ENCODE peak calls at places on chromosomes 1 and 21, in ten cellular contexts. E is heart left ventricle, M is lung, P is mammary epithelial cell, V is GM23248, W is thoracic aorta, U is transverse colon, R is stomach, F is neural progenitor cell, J is pancreas. D is an unnamed sample. For H3K27me3, the result is how much of the 10 kb centered on the place peaks cover.

GRCh38 chr1:77857557-77857956 is 30.9 kb upstream of the NEXN start:
- DNase-seq in U (no peak), R (no peak), F (no peak), V (peak), W (no peak), M (no peak), E (no peak), P (no peak), J (no peak), D (no peak)

GRCh38 chr1:99843760-99844159 is 6.4 kb upstream of the AGL start:
- DNase-seq in R (no peak), W (no peak), V (no peak), J (no peak), U (no peak), M (no peak), F (no peak), E (no peak), P (no peak), D (no peak)

GRCh38 chr1:18922319-18922726 is 20.0 kb upstream of the ALDH4A1 start:
- DNase-seq in F (peak), M (peak), W (peak), E (peak), U (peak), J (no peak), R (peak), P (peak), V (peak), D (no peak)

GRCh38 chr1:232968965-232969364 is 18.6 kb downstream of the NTPCR start:
- DNase-seq in E (peak), R (peak), M (no peak), F (no peak), W (no peak), U (no peak), V (peak), J (no peak), P (peak), D (no peak)

GRCh38 chr1:206885341-206886060 is 11.7 kb upstream of the IL24 start:
- DNase-seq in M (no peak), E (no peak), W (no peak), F (no peak), U (no peak), R (no peak), P (peak), V (no peak), J (no peak), D (no peak)

GRCh38 chr21:34797926-34798595 is 129.3 kb downstream of the CLIC6 start:
- DNase-seq in P (peak), J (no peak), R (no peak), U (no peak), V (no peak), M (no peak), W (no peak), F (no peak), E (no peak), D (no peak)

GRCh38 chr1:103561612-103562395 is 9.6 kb upstream of the AMY2B start:
- DNase-seq in U (no peak), F (no peak), M (no peak), W (no peak), P (no peak), R (no peak), E (no peak), V (peak), J (no peak), D (no peak)

GRCh38 chr1:89545264-89546038 is 20.8 kb downstream of the LRRC8B start:
- DNase-seq in U (no peak), M (no peak), P (peak), J (no peak), R (no peak), F (no peak), W (no peak), E (no peak), V (peak), D (no peak)

GRCh38 chr1:233440952-233441401 is 113.5 kb downstream of the MAP3K21 start:
- DNase-seq in J (no peak), V (peak), F (peak), R (no peak), U (no peak), W (no peak), M (no peak), E (no peak), P (peak), D (no peak)

GRCh38 chr1:39573736-39574624 is 2.6 kb downstream of the PABPC4 start:
- DNase-seq in V (peak), F (no peak), U (no peak), E (peak), P (peak), R (no peak), W (no peak), J (no peak), M (no peak), D (no peak)

GRCh38 chr1:17764578-17764977 is 9.4 kb downstream of the ACTL8 start:
- DNase-seq in U (no peak), P (no peak), W (no peak), E (no peak), V (peak), R (no peak), F (no peak), M (no peak), J (no peak), D (no peak)

GRCh38 chr1:93605812-93606512 is 75.7 kb downstream of the BCAR3 start:
- DNase-seq in E (no peak), U (no peak), V (peak), M (no peak), J (no peak), R (no peak), W (no peak), F (no peak), P (peak), D (no peak)

GRCh38 chr1:93603581-93603980 is 78.1 kb downstream of the BCAR3 start:
- DNase-seq in V (no peak), R (no peak), P (no peak), F (no peak), E (no peak), J (no peak), M (no peak), W (no peak), U (no peak), D (no peak)

GRCh38 chr1:93603106-93603505 is 78.5 kb downstream of the BCAR3 start:
- DNase-seq in E (no peak), W (no peak), J (no peak), V (no peak), F (no peak), M (no peak), U (no peak), P (no peak), R (no peak), D (no peak)

GRCh38 chr1:93604411-93604810 is 77.2 kb downstream of the BCAR3 start:
- DNase-seq in V (no peak), P (no peak), W (no peak), F (no peak), M (no peak), J (no peak), U (no peak), R (no peak), E (no peak), D (no peak)

GRCh38 chr1:93605026-93605425 is 76.6 kb downstream of the BCAR3 start:
- DNase-seq in V (no peak), U (no peak), W (no peak), R (no peak), J (no peak), E (no peak), P (no peak), M (no peak), F (no peak), D (no peak)
- H3K27me3 ChIP-seq in V (under half), U (under half), W (under half), R (under half), J (under half), E (under half), P (under half), M (under half), F (under half), D (under half)

DNA sequence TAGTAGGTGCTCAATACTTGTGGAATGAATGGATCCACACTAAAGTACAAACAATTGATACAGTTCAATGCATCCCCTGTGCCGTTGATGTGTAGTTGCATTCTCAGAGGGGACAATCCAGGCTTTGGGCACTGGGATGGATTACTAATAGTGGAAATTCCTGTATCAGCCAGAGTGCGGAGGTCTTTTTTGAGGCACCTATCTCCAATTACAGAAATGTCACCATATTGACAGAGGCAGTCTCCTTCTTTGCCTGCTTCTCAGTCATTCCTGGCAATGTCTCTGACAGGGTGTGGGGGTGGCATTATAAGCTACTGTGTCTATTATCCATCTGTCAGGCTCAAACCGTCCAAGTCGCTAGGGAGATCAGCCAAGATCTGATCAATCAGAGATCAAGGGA is 3.2 kb upstream of the LAMB3 start:
- DNase-seq in F (no peak), U (no peak), J (no peak), V (no peak), P (peak), W (no peak), E (no peak), M (no peak), R (no peak), D (no peak)
- H3K27me3 ChIP-seq in F (under half), U (under half), J (under half), V (under half), P (under half), W (under half), E (under half), M (under half), R (under half), D (under half)

GRCh38 chr1:205008896-205009295 is 34.1 kb upstream of the CNTN2 start:
- DNase-seq in M (no peak), J (no peak), V (no peak), P (no peak), E (no peak), F (no peak), R (no peak), U (no peak), W (no peak), D (no peak)
- H3K27me3 ChIP-seq in M (under half), J (under half), V (under half), P (under half), E (under half), F (under half), R (under half), U (under half), W (under half), D (under half)

GRCh38 chr1:157721985-157722384 is 21.4 kb upstream of the FCRL3 start:
- DNase-seq in P (no peak), V (no peak), U (no peak), E (no peak), M (no peak), R (no peak), F (no peak), W (no peak), J (no peak), D (no peak)
- H3K27me3 ChIP-seq in P (under half), V (under half), U (under half), E (under half), M (under half), R (under half), F (under half), W (under half), J (under half), D (under half)

GRCh38 chr1:24932284-24932683 is 2.2 kb upstream of the RUNX3 start:
- DNase-seq in M (no peak), V (peak), F (peak), R (peak), J (peak), W (no peak), P (no peak), U (peak), E (no peak), D (peak)
- H3K27me3 ChIP-seq in M (under half), V (under half), F (half or more), R (half or more), J (under half), W (under half), P (under half), U (half or more), E (half or more), D (under half)

GRCh38 chr1:204335533-204335932 is 24.2 kb downstream of the PLEKHA6 start:
- DNase-seq in V (no peak), R (no peak), M (no peak), E (no peak), U (no peak), W (no peak), J (no peak), F (no peak), P (no peak), D (no peak)
- H3K27me3 ChIP-seq in V (under half), R (under half), M (under half), E (under half), U (under half), W (under half), J (under half), F (under half), P (under half), D (under half)